ENCODE peak calls at places on chromosomes 11 and 22, in four cellular contexts. One of them, this sample, is unnamed.

GRCh38 chr11:13207665-13208594 is 69.7 kb upstream of the BMAL1 start:
- DNase-seq in GM12865: peak
- DNase-seq in lower leg skin: no peak
- DNase-seq in T-helper 9 cell: no peak
- DNase-seq in this sample: no peak

GRCh38 chr11:16846305-16846704 is 107.9 kb downstream of the C11orf58 start:
- DNase-seq in GM12865: no peak
- DNase-seq in lower leg skin: no peak
- DNase-seq in T-helper 9 cell: no peak
- DNase-seq in this sample: no peak

GRCh38 chr11:23944939-23945338 is 551.9 kb upstream of the LUZP2 start:
- DNase-seq in GM12865: no peak
- DNase-seq in lower leg skin: no peak
- DNase-seq in T-helper 9 cell: no peak
- DNase-seq in this sample: no peak

GRCh38 chr11:33721291-33721840 is 14.9 kb downstream of the CD59 start:
- DNase-seq in GM12865: no peak
- DNase-seq in lower leg skin: no peak
- DNase-seq in T-helper 9 cell: no peak
- DNase-seq in this sample: no peak

GRCh38 chr11:126188332-126189108 is 22.9 kb downstream of the RPUSD4 start:
- DNase-seq in GM12865: peak
- DNase-seq in lower leg skin: peak
- DNase-seq in T-helper 9 cell: no peak
- DNase-seq in this sample: no peak

GRCh38 chr11:47980093-47980906 is at the start of gene PTPRJ:
- DNase-seq in GM12865: peak
- DNase-seq in lower leg skin: peak
- DNase-seq in T-helper 9 cell: peak
- DNase-seq in this sample: no peak

GRCh38 chr11:64333556-64333955 is 6.4 kb upstream of the CCDC88B start:
- DNase-seq in GM12865: no peak
- DNase-seq in lower leg skin: no peak
- DNase-seq in T-helper 9 cell: no peak
- DNase-seq in this sample: no peak

GRCh38 chr22:46500201-46500600 is 37.2 kb downstream of the CELSR1 start:
- DNase-seq in GM12865: no peak
- DNase-seq in lower leg skin: no peak
- DNase-seq in T-helper 9 cell: no peak
- DNase-seq in this sample: no peak

GRCh38 chr11:45839204-45839603 is 8.1 kb upstream of the CRY2 start:
- DNase-seq in GM12865: no peak
- DNase-seq in lower leg skin: peak
- DNase-seq in T-helper 9 cell: no peak
- DNase-seq in this sample: no peak

GRCh38 chr11:131481317-131481716 is 110.9 kb downstream of the NTM start:
- DNase-seq in GM12865: no peak
- DNase-seq in lower leg skin: no peak
- DNase-seq in T-helper 9 cell: no peak
- DNase-seq in this sample: no peak

GRCh38 chr11:61969838-61970452 is 2.5 kb upstream of the FTH1 start:
- DNase-seq in GM12865: no peak
- DNase-seq in lower leg skin: no peak
- DNase-seq in T-helper 9 cell: no peak
- DNase-seq in this sample: no peak

GRCh38 chr11:114280696-114281095 is 15.5 kb upstream of the NNMT start:
- DNase-seq in GM12865: peak
- DNase-seq in lower leg skin: peak
- DNase-seq in T-helper 9 cell: no peak
- DNase-seq in this sample: peak

GRCh38 chr22:32818446-32819115 is 17.1 kb downstream of the TIMP3 start:
- DNase-seq in GM12865: no peak
- DNase-seq in lower leg skin: peak
- DNase-seq in T-helper 9 cell: no peak
- DNase-seq in this sample: no peak

GRCh38 chr22:18954333-18954732 is 18.2 kb upstream of the PRODH start:
- DNase-seq in GM12865: peak
- DNase-seq in lower leg skin: peak
- DNase-seq in T-helper 9 cell: peak
- DNase-seq in this sample: peak

GRCh38 chr11:20368441-20368840 is 4.9 kb downstream of the HTATIP2 start:
- DNase-seq in GM12865: no peak
- DNase-seq in lower leg skin: no peak
- DNase-seq in T-helper 9 cell: no peak
- DNase-seq in this sample: no peak

GRCh38 chr22:32788884-32789624 is 12.5 kb upstream of the TIMP3 start:
- DNase-seq in GM12865: no peak
- DNase-seq in lower leg skin: no peak
- DNase-seq in T-helper 9 cell: no peak
- DNase-seq in this sample: no peak

GRCh38 chr22:17264321-17265052 is 45.3 kb upstream of the ADA2 start:
- DNase-seq in GM12865: no peak
- DNase-seq in lower leg skin: no peak
- DNase-seq in T-helper 9 cell: no peak
- DNase-seq in this sample: no peak

GRCh38 chr11:22635689-22636088 is 10.1 kb upstream of the FANCF start:
- DNase-seq in GM12865: no peak
- DNase-seq in lower leg skin: no peak
- DNase-seq in T-helper 9 cell: no peak
- DNase-seq in this sample: no peak

GRCh38 chr11:110376711-110377324 is 52.9 kb upstream of the FDX1 start:
- DNase-seq in GM12865: peak
- DNase-seq in lower leg skin: peak
- DNase-seq in T-helper 9 cell: no peak
- DNase-seq in this sample: peak

GRCh38 chr22:29727248-29727551 is 7.4 kb downstream of the CABP7 start:
- DNase-seq in GM12865: peak
- DNase-seq in lower leg skin: no peak
- DNase-seq in T-helper 9 cell: no peak
- DNase-seq in this sample: no peak

GRCh38 chr11:38791346-38791961 is 2193.4 kb upstream of the RAG2 start:
- DNase-seq in GM12865: peak
- DNase-seq in lower leg skin: no peak
- DNase-seq in T-helper 9 cell: no peak
- DNase-seq in this sample: no peak

This sample was measured in ascending aorta.